ENCODE peak calls at places on chromosomes 1 and 21, in four cellular contexts. One of them, this sample, is unnamed.

GRCh38 chr1:47779613-47780012 is 217.6 kb downstream of the TRABD2B start:
- DNase-seq in B cell: no peak
- DNase-seq in WTC11: no peak
- DNase-seq in CD4-positive, alpha-beta T cell: no peak
- DNase-seq in this sample: no peak

GRCh38 chr1:41608242-41608641 is 123.8 kb upstream of the EDN2 start:
- DNase-seq in B cell: no peak
- DNase-seq in WTC11: no peak
- DNase-seq in CD4-positive, alpha-beta T cell: no peak
- DNase-seq in this sample: no peak

GRCh38 chr1:60281360-60281932 is 207.9 kb upstream of the C1orf87 start:
- DNase-seq in B cell: no peak
- DNase-seq in WTC11: peak; percentile 72
- DNase-seq in CD4-positive, alpha-beta T cell: no peak
- DNase-seq in this sample: peak; percentile 82

GRCh38 chr1:145845144-145845513 is 301 bp upstream of the NUDT17 start:
- DNase-seq in B cell: peak; percentile 64
- DNase-seq in WTC11: no peak
- DNase-seq in CD4-positive, alpha-beta T cell: no peak
- DNase-seq in this sample: no peak

GRCh38 chr21:43940672-43941071 is 71.4 kb upstream of the TRAPPC10 start:
- DNase-seq in B cell: no peak
- DNase-seq in WTC11: no peak
- DNase-seq in CD4-positive, alpha-beta T cell: no peak
- DNase-seq in this sample: peak; percentile 16

GRCh38 chr1:195608883-195609282 is 999.4 kb downstream of the KCNT2 start:
- DNase-seq in B cell: no peak
- DNase-seq in WTC11: no peak
- DNase-seq in CD4-positive, alpha-beta T cell: no peak
- DNase-seq in this sample: no peak

GRCh38 chr1:117719004-117719403 is 113.2 kb downstream of the TENT5C start:
- DNase-seq in B cell: no peak
- DNase-seq in WTC11: no peak
- DNase-seq in CD4-positive, alpha-beta T cell: no peak
- DNase-seq in this sample: no peak

GRCh38 chr21:31682625-31683024 is 23.1 kb downstream of the SOD1 start:
- DNase-seq in B cell: no peak
- DNase-seq in WTC11: no peak
- DNase-seq in CD4-positive, alpha-beta T cell: no peak
- DNase-seq in this sample: no peak

GRCh38 chr1:66532798-66533783 is 862 bp upstream of the SGIP1 start:
- DNase-seq in B cell: no peak
- DNase-seq in WTC11: peak; percentile 58
- DNase-seq in CD4-positive, alpha-beta T cell: no peak
- DNase-seq in this sample: peak; percentile 39

GRCh38 chr1:88691540-88691939 is 7.5 kb downstream of the PKN2 start:
- DNase-seq in B cell: no peak
- DNase-seq in WTC11: no peak
- DNase-seq in CD4-positive, alpha-beta T cell: no peak
- DNase-seq in this sample: no peak

GRCh38 chr1:52403566-52404115 is 582 bp downstream of the ORC1 start:
- DNase-seq in B cell: peak; percentile 49
- DNase-seq in WTC11: peak; percentile 51
- DNase-seq in CD4-positive, alpha-beta T cell: peak; percentile 37
- DNase-seq in this sample: peak; percentile 81

GRCh38 chr1:36248250-36248894 is 24.1 kb downstream of the THRAP3 start:
- DNase-seq in B cell: no peak
- DNase-seq in WTC11: no peak
- DNase-seq in CD4-positive, alpha-beta T cell: no peak
- DNase-seq in this sample: no peak

GRCh38 chr1:31441073-31441472 is 28.1 kb downstream of the SERINC2 start:
- DNase-seq in B cell: no peak
- DNase-seq in WTC11: no peak
- DNase-seq in CD4-positive, alpha-beta T cell: no peak
- DNase-seq in this sample: no peak

GRCh38 chr1:52569333-52570265 is 16.7 kb upstream of the TUT4 start:
- DNase-seq in B cell: no peak
- DNase-seq in WTC11: no peak
- DNase-seq in CD4-positive, alpha-beta T cell: no peak
- DNase-seq in this sample: no peak

GRCh38 chr21:34801519-34802132 is 132.8 kb downstream of the CLIC6 start:
- DNase-seq in B cell: peak; percentile 55
- DNase-seq in WTC11: peak; percentile 43
- DNase-seq in CD4-positive, alpha-beta T cell: no peak
- DNase-seq in this sample: peak; percentile 59
- TF ChIP-seq CTCF in B cell: peak; percentile 68
- TF ChIP-seq CTCF in WTC11: no peak
- TF ChIP-seq CTCF in CD4-positive, alpha-beta T cell: no peak
- TF ChIP-seq CTCF in this sample: peak; percentile 74

GRCh38 chr1:54275349-54275748 is 75.4 kb downstream of the MRPL37 start:
- DNase-seq in B cell: no peak
- DNase-seq in WTC11: no peak
- DNase-seq in CD4-positive, alpha-beta T cell: no peak
- DNase-seq in this sample: no peak

GRCh38 chr1:54274881-54275280 is 74.9 kb downstream of the MRPL37 start:
- DNase-seq in B cell: no peak
- DNase-seq in WTC11: no peak
- DNase-seq in CD4-positive, alpha-beta T cell: no peak
- DNase-seq in this sample: no peak

GRCh38 chr1:54273837-54274192 is 73.8 kb downstream of the MRPL37 start:
- DNase-seq in B cell: no peak
- DNase-seq in WTC11: no peak
- DNase-seq in CD4-positive, alpha-beta T cell: no peak
- DNase-seq in this sample: peak; percentile 55

GRCh38 chr1:54273092-54273836 is 73.3 kb downstream of the MRPL37 start:
- DNase-seq in B cell: no peak
- DNase-seq in WTC11: peak; percentile 52
- DNase-seq in CD4-positive, alpha-beta T cell: no peak
- DNase-seq in this sample: peak; percentile 64

GRCh38 chr1:54274448-54274847 is 74.5 kb downstream of the MRPL37 start:
- DNase-seq in B cell: no peak
- DNase-seq in WTC11: no peak
- DNase-seq in CD4-positive, alpha-beta T cell: no peak
- DNase-seq in this sample: no peak
- TF ChIP-seq CTCF in B cell: no peak
- TF ChIP-seq CTCF in WTC11: no peak
- TF ChIP-seq CTCF in CD4-positive, alpha-beta T cell: no peak
- TF ChIP-seq CTCF in this sample: no peak

DNA sequence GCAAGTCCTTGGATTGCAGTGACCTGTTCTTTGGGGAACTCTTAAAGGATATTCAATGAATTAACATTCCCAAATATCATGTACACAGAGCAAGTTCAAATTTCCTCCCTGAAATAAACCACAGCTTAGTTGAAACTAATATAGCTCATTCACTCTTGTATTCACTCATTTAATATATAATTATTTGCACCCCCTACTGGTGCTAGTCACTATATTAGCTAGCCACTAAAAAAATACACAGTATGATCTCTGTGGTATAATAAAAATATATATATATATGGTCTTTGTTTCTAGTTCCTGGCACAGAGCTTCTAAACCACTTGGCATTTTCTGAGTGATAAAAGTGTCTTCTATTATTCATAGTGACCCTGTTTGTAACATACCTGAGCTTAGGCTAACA is 177.3 kb upstream of the LYPLAL1 start:
- DNase-seq in B cell: no peak
- DNase-seq in WTC11: no peak
- DNase-seq in CD4-positive, alpha-beta T cell: no peak
- DNase-seq in this sample: no peak
- TF ChIP-seq CTCF in B cell: no peak
- TF ChIP-seq CTCF in WTC11: no peak
- TF ChIP-seq CTCF in CD4-positive, alpha-beta T cell: no peak
- TF ChIP-seq CTCF in this sample: peak; percentile 18

GRCh38 chr21:17590443-17590842 is 22.3 kb downstream of the BTG3 start:
- DNase-seq in B cell: no peak
- DNase-seq in WTC11: no peak
- DNase-seq in CD4-positive, alpha-beta T cell: no peak
- DNase-seq in this sample: no peak

GRCh38 chr21:17580319-17580718 is 32.4 kb downstream of the BTG3 start:
- DNase-seq in B cell: no peak
- DNase-seq in WTC11: no peak
- DNase-seq in CD4-positive, alpha-beta T cell: no peak
- DNase-seq in this sample: no peak

GRCh38 chr21:17583898-17584297 is 28.8 kb downstream of the BTG3 start:
- DNase-seq in B cell: no peak
- DNase-seq in WTC11: no peak
- DNase-seq in CD4-positive, alpha-beta T cell: no peak
- DNase-seq in this sample: no peak

GRCh38 chr21:17585875-17586450 is 26.7 kb downstream of the BTG3 start:
- DNase-seq in B cell: no peak
- DNase-seq in WTC11: no peak
- DNase-seq in CD4-positive, alpha-beta T cell: no peak
- DNase-seq in this sample: no peak
- TF ChIP-seq CTCF in B cell: peak; percentile 58
- TF ChIP-seq CTCF in WTC11: peak; percentile 32
- TF ChIP-seq CTCF in CD4-positive, alpha-beta T cell: peak; percentile 79
- TF ChIP-seq CTCF in this sample: peak; percentile 76

GRCh38 chr1:233386336-233386735 is 58.8 kb downstream of the MAP3K21 start:
- DNase-seq in B cell: no peak
- DNase-seq in WTC11: no peak
- DNase-seq in CD4-positive, alpha-beta T cell: no peak
- DNase-seq in this sample: no peak
- TF ChIP-seq CTCF in B cell: no peak
- TF ChIP-seq CTCF in WTC11: no peak
- TF ChIP-seq CTCF in CD4-positive, alpha-beta T cell: no peak
- TF ChIP-seq CTCF in this sample: no peak

GRCh38 chr21:29360799-29361765 is 62.4 kb downstream of the BACH1 start:
- DNase-seq in B cell: no peak
- DNase-seq in WTC11: no peak
- DNase-seq in CD4-positive, alpha-beta T cell: no peak
- DNase-seq in this sample: no peak
- TF ChIP-seq CTCF in B cell: no peak
- TF ChIP-seq CTCF in WTC11: no peak
- TF ChIP-seq CTCF in CD4-positive, alpha-beta T cell: peak; percentile 56
- TF ChIP-seq CTCF in this sample: peak; percentile 45

GRCh38 chr1:221122501-221122900 is 243.3 kb downstream of the HLX start:
- DNase-seq in B cell: no peak
- DNase-seq in WTC11: no peak
- DNase-seq in CD4-positive, alpha-beta T cell: no peak
- DNase-seq in this sample: no peak
- TF ChIP-seq CTCF in B cell: no peak
- TF ChIP-seq CTCF in WTC11: no peak
- TF ChIP-seq CTCF in CD4-positive, alpha-beta T cell: no peak
- TF ChIP-seq CTCF in this sample: no peak

DNA sequence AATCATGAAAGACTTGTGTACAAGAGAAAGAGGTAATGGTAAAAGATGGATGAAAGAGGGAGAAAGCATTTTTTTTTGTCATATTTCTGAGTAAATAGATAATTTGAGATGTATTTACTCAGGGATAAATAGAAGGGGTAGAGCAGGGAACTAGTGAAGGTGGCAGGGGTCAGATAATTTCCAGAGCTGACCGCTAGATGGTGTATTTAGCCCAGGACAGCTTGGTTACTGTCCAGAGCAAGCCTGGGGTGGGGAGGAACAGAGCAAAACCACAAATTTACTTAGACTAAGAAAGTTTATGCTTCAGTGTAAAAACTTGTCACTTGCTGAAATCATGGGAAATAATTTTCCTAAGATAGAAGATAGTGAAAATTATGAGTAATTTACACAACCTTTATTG is 91.5 kb downstream of the XCL2 start:
- DNase-seq in B cell: no peak
- DNase-seq in WTC11: no peak
- DNase-seq in CD4-positive, alpha-beta T cell: no peak
- DNase-seq in this sample: no peak
- TF ChIP-seq CTCF in B cell: no peak
- TF ChIP-seq CTCF in WTC11: peak; percentile 52
- TF ChIP-seq CTCF in CD4-positive, alpha-beta T cell: no peak
- TF ChIP-seq CTCF in this sample: peak; percentile 64

GRCh38 chr1:201898992-201899391 is 10.3 kb downstream of the SHISA4 start:
- DNase-seq in B cell: no peak
- DNase-seq in WTC11: no peak
- DNase-seq in CD4-positive, alpha-beta T cell: no peak
- DNase-seq in this sample: no peak

GRCh38 chr1:201898240-201898894 is 9.7 kb downstream of the SHISA4 start:
- DNase-seq in B cell: no peak
- DNase-seq in WTC11: no peak
- DNase-seq in CD4-positive, alpha-beta T cell: no peak
- DNase-seq in this sample: no peak

GRCh38 chr1:201895120-201895665 is 6.5 kb downstream of the SHISA4 start:
- DNase-seq in B cell: no peak
- DNase-seq in WTC11: no peak
- DNase-seq in CD4-positive, alpha-beta T cell: no peak
- DNase-seq in this sample: no peak

GRCh38 chr1:201895913-201896807 is 7.5 kb downstream of the SHISA4 start:
- DNase-seq in B cell: peak; percentile 70
- DNase-seq in WTC11: peak; percentile 97
- DNase-seq in CD4-positive, alpha-beta T cell: peak; percentile 61
- DNase-seq in this sample: peak; percentile 94

DNA sequence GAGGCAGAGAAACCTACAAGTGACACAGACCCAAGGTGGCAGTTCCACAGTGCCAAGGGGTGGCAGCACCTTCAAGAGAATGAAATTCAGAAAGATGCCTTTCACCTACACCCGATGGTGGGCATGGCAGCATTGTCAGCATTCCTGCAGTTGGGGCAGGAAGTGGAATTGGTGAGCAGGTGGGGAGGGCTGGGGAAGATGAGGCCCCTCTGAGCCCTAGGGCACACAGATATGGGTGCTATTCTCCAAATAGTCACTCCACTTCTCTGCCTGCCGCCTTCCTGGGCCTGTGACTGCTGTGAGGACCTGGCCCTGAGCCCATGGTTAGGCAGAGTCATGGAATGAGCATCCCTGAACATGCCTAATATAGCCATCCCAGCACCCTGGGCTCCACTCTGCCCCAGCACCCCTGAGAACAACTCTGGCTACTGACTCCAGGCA is 8.3 kb downstream of the SHISA4 start:
- DNase-seq in B cell: no peak
- DNase-seq in WTC11: no peak
- DNase-seq in CD4-positive, alpha-beta T cell: no peak
- DNase-seq in this sample: no peak
- TF ChIP-seq CTCF in B cell: no peak
- TF ChIP-seq CTCF in WTC11: no peak
- TF ChIP-seq CTCF in CD4-positive, alpha-beta T cell: no peak
- TF ChIP-seq CTCF in this sample: no peak